ENCODE peak calls at places on chromosomes 4 and X, in six cellular contexts. One of them, this sample, is unnamed. For H3K27me3, the result is how much of the 10 kb centered on the place peaks cover.

GRCh38 chr4:119030536-119030890 is 105.1 kb upstream of the MYOZ2 start:
- DNase-seq in tibial nerve: no peak
- DNase-seq in sigmoid colon: no peak
- DNase-seq in endodermal cell: no peak
- DNase-seq in CD8-positive, alpha-beta T cell: no peak
- DNase-seq in brain microvascular endothelial cell: no peak
- DNase-seq in this sample: no peak

GRCh38 chrX:56397636-56398035 is 165.5 kb downstream of the KLF8 start:
- DNase-seq in endodermal cell: no peak
- DNase-seq in tibial nerve: no peak
- DNase-seq in brain microvascular endothelial cell: no peak
- DNase-seq in CD8-positive, alpha-beta T cell: no peak
- DNase-seq in sigmoid colon: no peak
- DNase-seq in this sample: no peak

GRCh38 chr4:159487284-159487747 is 384.4 kb downstream of the RAPGEF2 start:
- DNase-seq in CD8-positive, alpha-beta T cell: no peak
- DNase-seq in tibial nerve: peak
- DNase-seq in brain microvascular endothelial cell: peak
- DNase-seq in sigmoid colon: no peak
- DNase-seq in endodermal cell: peak
- DNase-seq in this sample: peak

GRCh38 chrX:71911731-71912050 is 1.0 kb downstream of the NHSL2 start:
- DNase-seq in CD8-positive, alpha-beta T cell: no peak
- DNase-seq in sigmoid colon: peak
- DNase-seq in endodermal cell: no peak
- DNase-seq in brain microvascular endothelial cell: no peak
- DNase-seq in tibial nerve: no peak
- DNase-seq in this sample: no peak

GRCh38 chr4:73740353-73740778 is at the start of gene CXCL8:
- DNase-seq in sigmoid colon: peak
- DNase-seq in endodermal cell: no peak
- DNase-seq in brain microvascular endothelial cell: peak
- DNase-seq in CD8-positive, alpha-beta T cell: no peak
- DNase-seq in tibial nerve: peak
- DNase-seq in this sample: no peak

GRCh38 chrX:114134465-114134864 is 449.4 kb upstream of the HTR2C start:
- DNase-seq in sigmoid colon: no peak
- DNase-seq in CD8-positive, alpha-beta T cell: no peak
- DNase-seq in endodermal cell: no peak
- DNase-seq in tibial nerve: no peak
- DNase-seq in brain microvascular endothelial cell: no peak
- DNase-seq in this sample: no peak

GRCh38 chr4:154559141-154559841 is 3.5 kb upstream of the FGB start:
- DNase-seq in brain microvascular endothelial cell: peak
- DNase-seq in sigmoid colon: no peak
- DNase-seq in CD8-positive, alpha-beta T cell: no peak
- DNase-seq in tibial nerve: no peak
- DNase-seq in endodermal cell: peak
- DNase-seq in this sample: no peak

GRCh38 chr4:39341075-39341725 is 25.0 kb downstream of the RFC1 start:
- DNase-seq in brain microvascular endothelial cell: no peak
- DNase-seq in tibial nerve: no peak
- DNase-seq in endodermal cell: no peak
- DNase-seq in CD8-positive, alpha-beta T cell: no peak
- DNase-seq in sigmoid colon: no peak
- DNase-seq in this sample: no peak

GRCh38 chr4:145436114-145436513 is 45.5 kb upstream of the SMAD1 start:
- DNase-seq in CD8-positive, alpha-beta T cell: no peak
- DNase-seq in brain microvascular endothelial cell: no peak
- DNase-seq in tibial nerve: no peak
- DNase-seq in endodermal cell: no peak
- DNase-seq in sigmoid colon: no peak
- DNase-seq in this sample: no peak

GRCh38 chr4:113272523-113272922 is 223.1 kb downstream of the ANK2 start:
- DNase-seq in sigmoid colon: no peak
- DNase-seq in brain microvascular endothelial cell: no peak
- DNase-seq in CD8-positive, alpha-beta T cell: no peak
- DNase-seq in tibial nerve: no peak
- DNase-seq in endodermal cell: no peak
- DNase-seq in this sample: peak

GRCh38 chr4:181690498-181690897 is 552.7 kb upstream of the TENM3 start:
- DNase-seq in CD8-positive, alpha-beta T cell: no peak
- DNase-seq in sigmoid colon: no peak
- DNase-seq in brain microvascular endothelial cell: no peak
- DNase-seq in tibial nerve: no peak
- DNase-seq in endodermal cell: no peak
- DNase-seq in this sample: no peak

GRCh38 chr4:83252782-83253405 is 31.7 kb downstream of the COQ2 start:
- DNase-seq in brain microvascular endothelial cell: peak
- DNase-seq in tibial nerve: peak
- DNase-seq in endodermal cell: peak
- DNase-seq in sigmoid colon: peak
- DNase-seq in CD8-positive, alpha-beta T cell: peak
- DNase-seq in this sample: no peak

GRCh38 chr4:125481334-125481733 is 166.6 kb downstream of the FAT4 start:
- DNase-seq in sigmoid colon: no peak
- DNase-seq in CD8-positive, alpha-beta T cell: no peak
- DNase-seq in tibial nerve: no peak
- DNase-seq in brain microvascular endothelial cell: no peak
- DNase-seq in endodermal cell: no peak
- DNase-seq in this sample: no peak

GRCh38 chr4:96524311-96524875 is 684.5 kb downstream of the PDHA2 start:
- DNase-seq in brain microvascular endothelial cell: no peak
- DNase-seq in tibial nerve: no peak
- DNase-seq in sigmoid colon: no peak
- DNase-seq in CD8-positive, alpha-beta T cell: no peak
- DNase-seq in endodermal cell: peak
- DNase-seq in this sample: no peak

GRCh38 chrX:148722966-148723365 is 222.5 kb downstream of the AFF2 start:
- DNase-seq in endodermal cell: no peak
- DNase-seq in tibial nerve: no peak
- DNase-seq in sigmoid colon: no peak
- DNase-seq in CD8-positive, alpha-beta T cell: no peak
- DNase-seq in brain microvascular endothelial cell: no peak
- DNase-seq in this sample: no peak

GRCh38 chr4:7187297-7187592 is 5.1 kb upstream of the SORCS2 start:
- DNase-seq in sigmoid colon: peak
- DNase-seq in brain microvascular endothelial cell: no peak
- DNase-seq in tibial nerve: no peak
- DNase-seq in CD8-positive, alpha-beta T cell: no peak
- DNase-seq in endodermal cell: peak
- DNase-seq in this sample: no peak

GRCh38 chr4:22490718-22491330 is 25.0 kb downstream of the ADGRA3 start:
- DNase-seq in brain microvascular endothelial cell: no peak
- DNase-seq in tibial nerve: no peak
- DNase-seq in CD8-positive, alpha-beta T cell: no peak
- DNase-seq in endodermal cell: no peak
- DNase-seq in sigmoid colon: no peak
- DNase-seq in this sample: no peak

GRCh38 chr4:3451956-3452355 is 10.2 kb downstream of the HGFAC start:
- DNase-seq in sigmoid colon: no peak
- DNase-seq in CD8-positive, alpha-beta T cell: no peak
- DNase-seq in brain microvascular endothelial cell: peak
- DNase-seq in tibial nerve: no peak
- DNase-seq in endodermal cell: no peak
- DNase-seq in this sample: no peak

GRCh38 chr4:82043081-82043808 is 330.5 kb downstream of the HNRNPD start:
- DNase-seq in sigmoid colon: no peak
- DNase-seq in CD8-positive, alpha-beta T cell: no peak
- DNase-seq in brain microvascular endothelial cell: no peak
- DNase-seq in endodermal cell: peak
- DNase-seq in tibial nerve: no peak
- DNase-seq in this sample: no peak

GRCh38 chrX:47321386-47321785 is 49.0 kb upstream of the ZNF157 start:
- DNase-seq in sigmoid colon: peak
- DNase-seq in tibial nerve: peak
- DNase-seq in brain microvascular endothelial cell: peak
- DNase-seq in CD8-positive, alpha-beta T cell: no peak
- DNase-seq in endodermal cell: peak
- DNase-seq in this sample: no peak

GRCh38 chr4:104641427-104641826 is 146.7 kb upstream of the CXXC4 start:
- DNase-seq in tibial nerve: no peak
- DNase-seq in brain microvascular endothelial cell: no peak
- DNase-seq in sigmoid colon: no peak
- DNase-seq in CD8-positive, alpha-beta T cell: no peak
- DNase-seq in endodermal cell: no peak
- DNase-seq in this sample: no peak

GRCh38 chrX:32041181-32041580 is 969.3 kb upstream of the FTHL17 start:
- DNase-seq in tibial nerve: no peak
- DNase-seq in brain microvascular endothelial cell: no peak
- DNase-seq in sigmoid colon: no peak
- DNase-seq in endodermal cell: no peak
- DNase-seq in CD8-positive, alpha-beta T cell: no peak
- DNase-seq in this sample: no peak

GRCh38 chrX:154967603-154968002 is 54.9 kb downstream of the F8 start:
- DNase-seq in sigmoid colon: no peak
- DNase-seq in tibial nerve: no peak
- DNase-seq in endodermal cell: no peak
- DNase-seq in CD8-positive, alpha-beta T cell: no peak
- DNase-seq in brain microvascular endothelial cell: no peak
- DNase-seq in this sample: no peak

GRCh38 chrX:110852180-110852579 is 56.6 kb upstream of the CHRDL1 start:
- DNase-seq in CD8-positive, alpha-beta T cell: no peak
- DNase-seq in endodermal cell: peak
- DNase-seq in brain microvascular endothelial cell: no peak
- DNase-seq in sigmoid colon: no peak
- DNase-seq in tibial nerve: no peak
- DNase-seq in this sample: no peak

GRCh38 chrX:1894656-1895055 is 279.8 kb downstream of the ASMT start:
- DNase-seq in endodermal cell: no peak
- DNase-seq in sigmoid colon: no peak
- DNase-seq in CD8-positive, alpha-beta T cell: no peak
- DNase-seq in tibial nerve: no peak
- DNase-seq in brain microvascular endothelial cell: no peak
- DNase-seq in this sample: no peak
- H3K4me3 ChIP-seq in endodermal cell: no peak
- H3K4me3 ChIP-seq in sigmoid colon: no peak
- H3K4me3 ChIP-seq in CD8-positive, alpha-beta T cell: no peak
- H3K4me3 ChIP-seq in tibial nerve: no peak
- H3K4me3 ChIP-seq in brain microvascular endothelial cell: no peak
- H3K4me3 ChIP-seq in this sample: no peak

GRCh38 chrX:68492583-68492982 is 6.3 kb upstream of the YIPF6 start:
- DNase-seq in brain microvascular endothelial cell: no peak
- DNase-seq in sigmoid colon: no peak
- DNase-seq in endodermal cell: no peak
- DNase-seq in tibial nerve: no peak
- DNase-seq in CD8-positive, alpha-beta T cell: no peak
- DNase-seq in this sample: no peak

GRCh38 chrX:68488657-68489056 is 10.2 kb upstream of the YIPF6 start:
- DNase-seq in brain microvascular endothelial cell: no peak
- DNase-seq in endodermal cell: no peak
- DNase-seq in sigmoid colon: no peak
- DNase-seq in CD8-positive, alpha-beta T cell: no peak
- DNase-seq in tibial nerve: no peak
- DNase-seq in this sample: no peak

GRCh38 chrX:68487924-68488323 is 10.9 kb upstream of the YIPF6 start:
- DNase-seq in CD8-positive, alpha-beta T cell: no peak
- DNase-seq in endodermal cell: no peak
- DNase-seq in tibial nerve: no peak
- DNase-seq in brain microvascular endothelial cell: no peak
- DNase-seq in sigmoid colon: no peak
- DNase-seq in this sample: no peak

GRCh38 chrX:68487254-68487653 is 11.6 kb upstream of the YIPF6 start:
- DNase-seq in endodermal cell: no peak
- DNase-seq in tibial nerve: no peak
- DNase-seq in CD8-positive, alpha-beta T cell: no peak
- DNase-seq in brain microvascular endothelial cell: no peak
- DNase-seq in sigmoid colon: no peak
- DNase-seq in this sample: no peak

GRCh38 chrX:68490644-68491043 is 8.2 kb upstream of the YIPF6 start:
- DNase-seq in sigmoid colon: no peak
- DNase-seq in brain microvascular endothelial cell: peak
- DNase-seq in tibial nerve: no peak
- DNase-seq in endodermal cell: peak
- DNase-seq in CD8-positive, alpha-beta T cell: no peak
- DNase-seq in this sample: no peak
- TF ChIP-seq CTCF in sigmoid colon: no peak
- TF ChIP-seq CTCF in brain microvascular endothelial cell: peak
- TF ChIP-seq CTCF in tibial nerve: peak
- TF ChIP-seq CTCF in endodermal cell: peak
- TF ChIP-seq CTCF in CD8-positive, alpha-beta T cell: no peak
- TF ChIP-seq CTCF in this sample: peak

GRCh38 chr4:1466034-1466960 is 60.1 kb upstream of the NKX1-1 start:
- DNase-seq in tibial nerve: no peak
- DNase-seq in brain microvascular endothelial cell: no peak
- DNase-seq in CD8-positive, alpha-beta T cell: no peak
- DNase-seq in endodermal cell: no peak
- DNase-seq in sigmoid colon: no peak
- DNase-seq in this sample: no peak
- H3K27me3 ChIP-seq in tibial nerve: under half
- H3K27me3 ChIP-seq in brain microvascular endothelial cell: under half
- H3K27me3 ChIP-seq in CD8-positive, alpha-beta T cell: under half
- H3K27me3 ChIP-seq in endodermal cell: under half
- H3K27me3 ChIP-seq in sigmoid colon: half or more
- H3K27me3 ChIP-seq in this sample: half or more

GRCh38 chrX:19760345-19760744 is 127.1 kb downstream of the SH3KBP1 start:
- DNase-seq in CD8-positive, alpha-beta T cell: no peak
- DNase-seq in sigmoid colon: no peak
- DNase-seq in tibial nerve: no peak
- DNase-seq in endodermal cell: no peak
- DNase-seq in brain microvascular endothelial cell: no peak
- DNase-seq in this sample: no peak

GRCh38 chrX:19758536-19758935 is 128.9 kb downstream of the SH3KBP1 start:
- DNase-seq in sigmoid colon: no peak
- DNase-seq in endodermal cell: no peak
- DNase-seq in CD8-positive, alpha-beta T cell: no peak
- DNase-seq in tibial nerve: no peak
- DNase-seq in brain microvascular endothelial cell: no peak
- DNase-seq in this sample: no peak

GRCh38 chrX:19753368-19753767 is 134.0 kb downstream of the SH3KBP1 start:
- DNase-seq in sigmoid colon: no peak
- DNase-seq in tibial nerve: no peak
- DNase-seq in CD8-positive, alpha-beta T cell: no peak
- DNase-seq in endodermal cell: no peak
- DNase-seq in brain microvascular endothelial cell: no peak
- DNase-seq in this sample: no peak

GRCh38 chrX:19760841-19761512 is 126.4 kb downstream of the SH3KBP1 start:
- DNase-seq in brain microvascular endothelial cell: no peak
- DNase-seq in endodermal cell: no peak
- DNase-seq in CD8-positive, alpha-beta T cell: no peak
- DNase-seq in sigmoid colon: no peak
- DNase-seq in tibial nerve: no peak
- DNase-seq in this sample: no peak

DNA sequence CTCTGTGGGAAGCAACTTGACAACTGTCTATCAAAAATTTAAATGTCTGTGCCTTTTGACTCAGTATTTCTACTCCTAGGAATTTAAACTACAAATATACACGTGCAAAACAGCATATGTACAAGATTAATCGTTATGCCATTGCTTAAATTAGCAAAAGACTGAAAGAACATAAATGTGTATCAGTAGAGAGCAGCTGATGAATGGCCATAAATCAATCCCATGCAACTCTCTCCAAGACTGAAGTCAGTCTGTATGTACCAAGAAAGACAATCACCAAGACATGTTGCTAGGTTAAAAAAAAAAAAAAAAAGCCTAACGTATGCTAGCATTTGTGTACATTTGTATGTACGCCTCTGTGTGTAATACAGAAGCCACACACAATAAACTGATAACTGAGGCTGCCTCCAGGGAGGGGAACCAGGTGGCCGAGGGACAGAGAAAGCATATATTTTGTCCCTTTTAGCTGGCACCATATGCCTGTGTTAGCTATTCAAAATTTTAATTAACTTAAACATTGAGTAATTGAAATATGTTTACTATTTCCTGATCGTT is 130.7 kb downstream of the SH3KBP1 start:
- DNase-seq in CD8-positive, alpha-beta T cell: no peak
- DNase-seq in endodermal cell: no peak
- DNase-seq in brain microvascular endothelial cell: no peak
- DNase-seq in sigmoid colon: no peak
- DNase-seq in tibial nerve: no peak
- DNase-seq in this sample: no peak
- H3K4me3 ChIP-seq in CD8-positive, alpha-beta T cell: no peak
- H3K4me3 ChIP-seq in endodermal cell: no peak
- H3K4me3 ChIP-seq in brain microvascular endothelial cell: no peak
- H3K4me3 ChIP-seq in sigmoid colon: no peak
- H3K4me3 ChIP-seq in tibial nerve: no peak
- H3K4me3 ChIP-seq in this sample: no peak